ENCODE peak calls at places on chromosome 9, in four cellular contexts. Z is mesendoderm, A is mesenchymal stem cell, T is H1. Y is an unnamed sample.

GRCh38 chr9:80061940-80062339 is 490.2 kb downstream of the TLE4 start:
- DNase-seq in T (no peak), Z (peak), A (peak), Y (peak)

GRCh38 chr9:71814226-71814625 is 45.9 kb upstream of the CEMIP2 start:
- DNase-seq in T (peak), Z (no peak), A (no peak), Y (no peak)

GRCh38 chr9:61671276-61671973 is 481.6 kb downstream of the SPATA31A7 start:
- DNase-seq in T (no peak), A (no peak), Z (no peak), Y (no peak)

GRCh38 chr9:121577201-121577600 is 74.2 kb upstream of the DAB2IP start:
- DNase-seq in Z (no peak), A (no peak), T (no peak), Y (no peak)

GRCh38 chr9:127187231-127187956 is 65.0 kb upstream of the ANGPTL2 start:
- DNase-seq in Z (no peak), T (no peak), A (peak), Y (peak)

GRCh38 chr9:123893831-123894460 is 36.0 kb downstream of the DENND1A start:
- DNase-seq in T (no peak), A (peak), Z (peak), Y (peak)

GRCh38 chr9:87746186-87746585 is 20.3 kb downstream of the CTSL start:
- DNase-seq in T (no peak), Z (no peak), A (no peak), Y (no peak)

GRCh38 chr9:88694625-88695024 is 159.6 kb downstream of the NXNL2 start:
- DNase-seq in Z (no peak), A (peak), T (no peak), Y (peak)

GRCh38 chr9:92669527-92669889 is 423 bp downstream of the IPPK start:
- DNase-seq in Z (no peak), A (peak), T (peak), Y (no peak)

GRCh38 chr9:96585426-96585825 is 34.2 kb downstream of the CDC14B start:
- DNase-seq in Z (no peak), A (no peak), T (no peak), Y (no peak)

GRCh38 chr9:89797970-89798369 is 193.2 kb downstream of the GADD45G start:
- DNase-seq in Z (no peak), A (no peak), T (no peak), Y (no peak)

GRCh38 chr9:114497220-114497619 is 8.1 kb downstream of the WHRN start:
- DNase-seq in Z (no peak), A (no peak), T (no peak), Y (no peak)

GRCh38 chr9:137339045-137339444 is 37.0 kb upstream of the NRARP start:
- DNase-seq in T (no peak), A (no peak), Z (no peak), Y (peak)

GRCh38 chr9:88555581-88555980 is 20.6 kb downstream of the NXNL2 start:
- DNase-seq in Z (no peak), T (no peak), A (no peak), Y (no peak)

GRCh38 chr9:134333234-134333873 is 7.1 kb downstream of the RXRA start:
- DNase-seq in A (no peak), T (no peak), Z (no peak), Y (no peak)

GRCh38 chr9:97516111-97516510 is 14.6 kb downstream of the TMOD1 start:
- DNase-seq in Z (no peak), A (no peak), T (no peak), Y (no peak)

GRCh38 chr9:95085861-95086563 is 231.5 kb downstream of the FANCC start:
- DNase-seq in T (no peak), A (no peak), Z (no peak), Y (no peak)

GRCh38 chr9:642014-642413 is 199.5 kb upstream of the DMRT1 start:
- DNase-seq in Z (no peak), T (no peak), A (no peak), Y (no peak)

GRCh38 chr9:134475051-134475790 is 149.0 kb downstream of the RXRA start:
- DNase-seq in T (no peak), Z (no peak), A (peak), Y (peak)

GRCh38 chr9:306907-307306 is 92.2 kb downstream of the DOCK8 start:
- DNase-seq in T (no peak), A (no peak), Z (peak), Y (no peak)

GRCh38 chr9:37929441-37929895 is 25.5 kb upstream of the SLC25A51 start:
- DNase-seq in Z (no peak), T (no peak), A (peak), Y (peak)

GRCh38 chr9:132769895-132770774 is 99.9 kb downstream of the GTF3C4 start:
- DNase-seq in T (peak), Z (peak), A (peak), Y (peak)

GRCh38 chr9:69030851-69031645 is 4.5 kb upstream of the FXN start:
- DNase-seq in A (no peak), Z (no peak), T (no peak), Y (peak)

GRCh38 chr9:78713746-78714405 is 417.0 kb downstream of the PSAT1 start:
- DNase-seq in A (peak), Z (no peak), T (no peak), Y (peak)

DNA sequence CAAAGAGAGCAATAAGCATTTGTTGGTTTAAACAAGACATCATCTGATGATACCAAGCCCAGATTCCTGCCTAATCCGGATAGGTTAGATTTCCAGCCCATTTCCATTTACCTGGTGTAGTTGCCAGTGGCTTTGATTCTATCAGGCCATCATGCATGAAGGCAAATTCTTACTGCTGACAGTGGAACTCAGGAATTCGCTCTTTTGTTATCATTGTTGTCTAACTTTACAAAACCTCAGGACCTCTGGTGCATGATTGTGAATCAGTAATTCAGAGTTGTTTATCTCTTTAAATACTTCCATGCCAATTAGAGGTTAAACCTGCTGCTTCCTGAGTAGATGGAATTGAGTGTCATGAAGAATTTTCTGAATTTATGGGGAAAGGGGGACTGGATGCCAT is 76.5 kb downstream of the C9orf152 start:
- DNase-seq in T (no peak), A (peak), Z (peak), Y (peak)
- H3K23ac ChIP-seq in T (no peak), A (no peak), Z (no peak), Y (no peak)

GRCh38 chr9:35603506-35603985 is 1.5 kb upstream of the TESK1 start:
- DNase-seq in Z (no peak), A (no peak), T (peak), Y (peak)

GRCh38 chr9:35599763-35600604 is 5.1 kb upstream of the TESK1 start:
- DNase-seq in Z (peak), A (no peak), T (peak), Y (no peak)

GRCh38 chr9:35594471-35594870 is 10.6 kb upstream of the TESK1 start:
- DNase-seq in A (no peak), Z (no peak), T (no peak), Y (no peak)

GRCh38 chr9:35603986-35604577 is 980 bp upstream of the TESK1 start:
- DNase-seq in A (peak), T (peak), Z (peak), Y (peak)

DNA sequence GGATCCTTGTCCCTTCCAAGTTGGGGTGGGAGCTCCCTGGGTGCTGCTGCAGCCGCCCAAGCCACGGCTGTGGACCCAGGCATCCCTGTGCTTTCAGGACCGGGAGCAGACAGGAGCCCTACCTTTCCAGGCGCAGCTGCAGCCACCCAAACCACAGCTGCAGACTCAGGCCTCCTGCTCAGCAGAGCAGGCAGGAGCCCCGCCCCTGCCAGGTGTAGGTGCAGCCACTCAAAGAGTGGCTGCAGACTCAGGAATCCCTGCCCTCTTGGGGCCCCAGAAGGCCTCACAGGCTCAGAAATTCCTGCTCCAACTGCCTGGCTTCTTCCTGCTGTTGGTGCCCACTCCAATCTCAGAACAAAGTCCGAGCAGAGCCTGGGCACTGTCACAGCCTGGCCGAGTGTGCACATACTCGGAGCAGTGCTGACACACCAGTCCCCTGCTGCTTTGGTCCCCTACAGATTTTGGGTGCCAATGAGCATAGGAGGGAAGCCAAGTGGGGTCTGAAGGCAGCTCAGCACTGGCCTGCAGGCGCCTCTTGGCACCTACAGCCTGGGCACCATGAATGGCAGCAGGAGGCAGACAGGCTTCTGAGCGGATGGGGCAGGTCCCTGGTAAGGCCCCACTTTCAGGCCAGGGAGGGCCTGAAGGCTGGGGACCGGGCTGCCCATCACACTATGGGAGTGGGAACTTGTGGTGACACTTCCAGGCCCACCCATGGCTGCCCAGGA is 6.0 kb upstream of the TESK1 start:
- DNase-seq in T (no peak), Z (no peak), A (no peak), Y (no peak)
- H3K23ac ChIP-seq in T (no peak), Z (no peak), A (no peak), Y (no peak)

GRCh38 chr9:16628421-16628820 is 242.0 kb downstream of the BNC2 start:
- DNase-seq in T (no peak), Z (no peak), A (no peak), Y (peak)
- H3K23ac ChIP-seq in T (no peak), Z (no peak), A (peak), Y (peak)

GRCh38 chr9:16918920-16919319 is 48.5 kb upstream of the BNC2 start:
- DNase-seq in T (no peak), A (no peak), Z (peak), Y (no peak)

GRCh38 chr9:16928179-16928945 is 57.9 kb upstream of the BNC2 start:
- DNase-seq in Z (peak), T (no peak), A (peak), Y (peak)

GRCh38 chr9:16921855-16922254 is 51.4 kb upstream of the BNC2 start:
- DNase-seq in A (no peak), Z (peak), T (no peak), Y (no peak)

GRCh38 chr9:16925426-16925825 is 55.0 kb upstream of the BNC2 start:
- DNase-seq in T (no peak), A (peak), Z (no peak), Y (peak)

GRCh38 chr9:16924311-16924915 is 53.9 kb upstream of the BNC2 start:
- DNase-seq in T (no peak), A (no peak), Z (no peak), Y (no peak)
- H3K23ac ChIP-seq in T (no peak), A (no peak), Z (no peak), Y (no peak)

GRCh38 chr9:107358867-107359440 is 75.9 kb downstream of the RAD23B start:
- DNase-seq in T (no peak), A (no peak), Z (no peak), Y (no peak)

GRCh38 chr9:107363511-107364182 is 80.6 kb downstream of the RAD23B start:
- DNase-seq in A (peak), T (no peak), Z (peak), Y (no peak)

GRCh38 chr9:107361816-107362215 is 78.7 kb downstream of the RAD23B start:
- DNase-seq in Z (no peak), A (no peak), T (no peak), Y (no peak)

GRCh38 chr9:107355394-107355793 is 72.3 kb downstream of the RAD23B start:
- DNase-seq in T (no peak), A (no peak), Z (no peak), Y (no peak)

GRCh38 chr9:107360098-107360497 is 77.0 kb downstream of the RAD23B start:
- DNase-seq in A (no peak), T (no peak), Z (no peak), Y (peak)
- H3K23ac ChIP-seq in A (no peak), T (no peak), Z (peak), Y (no peak)

DNA sequence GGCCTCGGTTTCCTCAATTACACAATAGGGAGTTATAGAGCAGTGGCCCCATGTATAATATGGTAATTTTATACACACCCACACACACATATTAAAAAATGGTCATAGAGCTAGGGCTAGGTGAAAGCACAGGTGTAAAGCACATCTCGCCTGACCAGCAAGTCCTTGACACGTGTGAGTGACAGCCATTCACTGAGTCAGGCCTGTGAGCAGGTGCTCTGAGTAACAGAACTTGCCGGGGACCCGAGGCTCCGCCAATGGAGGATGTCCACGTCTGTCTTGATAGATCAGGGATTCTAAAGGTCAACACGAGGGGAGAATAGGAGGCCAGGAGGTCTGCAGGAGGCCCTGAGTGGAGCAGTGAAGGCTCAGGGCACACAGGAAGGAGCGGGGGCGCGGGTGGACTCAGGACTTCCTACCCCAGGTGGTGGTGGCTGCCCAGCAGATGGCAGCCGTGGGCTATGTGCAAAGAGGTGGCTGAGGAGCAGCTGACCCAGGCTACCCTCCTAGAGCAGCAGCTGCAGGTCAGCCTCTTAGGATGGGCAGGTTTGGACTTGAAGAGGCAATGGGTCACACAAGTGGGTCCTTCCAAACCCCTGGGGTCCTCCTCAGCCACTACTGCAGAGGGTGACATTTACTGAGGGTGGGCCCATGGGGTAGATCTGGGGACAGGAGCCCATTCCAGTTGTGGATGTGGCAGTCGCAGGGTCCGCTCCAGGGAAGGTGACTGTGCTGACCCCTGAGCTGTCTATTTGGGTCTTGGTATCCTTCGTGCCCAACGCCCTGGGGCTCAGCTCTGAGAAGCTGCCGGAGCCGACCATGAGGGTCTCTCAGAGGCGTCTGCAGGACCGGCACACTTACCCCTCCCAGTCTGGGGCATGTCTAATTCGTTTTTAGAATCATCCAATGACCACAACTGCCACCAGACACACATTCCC is 45.9 kb downstream of the PRRT1B start:
- DNase-seq in T (peak), Z (peak), A (peak), Y (peak)
- H3K23ac ChIP-seq in T (no peak), Z (no peak), A (no peak), Y (no peak)